ENCODE peak calls at places on chromosomes 7 and 10, in six cellular contexts. One of them, this sample, is unnamed.

GRCh38 chr7:95396136-95397032 is at the start of gene PON3:
- DNase-seq in tibial artery: no peak
- DNase-seq in right cardiac atrium: peak
- DNase-seq in kidney: no peak
- DNase-seq in CD8-positive, alpha-beta memory T cell: peak
- DNase-seq in heart right ventricle: peak
- DNase-seq in this sample: peak

GRCh38 chr7:79420464-79420863 is 33.0 kb downstream of the MAGI2 start:
- DNase-seq in kidney: no peak
- DNase-seq in CD8-positive, alpha-beta memory T cell: no peak
- DNase-seq in right cardiac atrium: no peak
- DNase-seq in tibial artery: no peak
- DNase-seq in heart right ventricle: no peak
- DNase-seq in this sample: no peak

GRCh38 chr7:100892364-100893317 is 3.0 kb downstream of the ACHE start:
- DNase-seq in right cardiac atrium: peak
- DNase-seq in tibial artery: no peak
- DNase-seq in kidney: peak
- DNase-seq in heart right ventricle: no peak
- DNase-seq in CD8-positive, alpha-beta memory T cell: no peak
- DNase-seq in this sample: no peak

GRCh38 chr7:1845536-1846311 is 175.6 kb downstream of the ELFN1 start:
- DNase-seq in CD8-positive, alpha-beta memory T cell: no peak
- DNase-seq in right cardiac atrium: peak
- DNase-seq in tibial artery: no peak
- DNase-seq in heart right ventricle: no peak
- DNase-seq in kidney: peak
- DNase-seq in this sample: peak

GRCh38 chr10:74778436-74779094 is 47.8 kb upstream of the KAT6B start:
- DNase-seq in tibial artery: no peak
- DNase-seq in kidney: no peak
- DNase-seq in right cardiac atrium: no peak
- DNase-seq in heart right ventricle: no peak
- DNase-seq in CD8-positive, alpha-beta memory T cell: no peak
- DNase-seq in this sample: no peak

GRCh38 chr7:95304990-95305389 is 19.3 kb downstream of the PON1 start:
- DNase-seq in tibial artery: no peak
- DNase-seq in kidney: no peak
- DNase-seq in heart right ventricle: no peak
- DNase-seq in right cardiac atrium: no peak
- DNase-seq in CD8-positive, alpha-beta memory T cell: no peak
- DNase-seq in this sample: no peak

GRCh38 chr10:49331431-49331830 is 32.5 kb downstream of the C10orf71 start:
- DNase-seq in CD8-positive, alpha-beta memory T cell: no peak
- DNase-seq in kidney: no peak
- DNase-seq in tibial artery: no peak
- DNase-seq in heart right ventricle: no peak
- DNase-seq in right cardiac atrium: no peak
- DNase-seq in this sample: no peak

GRCh38 chr10:22712959-22713852 is 1.2 kb downstream of the PIP4K2A start:
- DNase-seq in CD8-positive, alpha-beta memory T cell: peak
- DNase-seq in heart right ventricle: no peak
- DNase-seq in kidney: peak
- DNase-seq in tibial artery: no peak
- DNase-seq in right cardiac atrium: peak
- DNase-seq in this sample: peak

GRCh38 chr7:5564894-5565293 is 141.3 kb upstream of the TNRC18 start:
- DNase-seq in kidney: no peak
- DNase-seq in right cardiac atrium: no peak
- DNase-seq in tibial artery: no peak
- DNase-seq in heart right ventricle: no peak
- DNase-seq in CD8-positive, alpha-beta memory T cell: no peak
- DNase-seq in this sample: no peak

GRCh38 chr7:129202058-129202777 is 13.8 kb downstream of the SMO start:
- DNase-seq in CD8-positive, alpha-beta memory T cell: no peak
- DNase-seq in kidney: no peak
- DNase-seq in tibial artery: peak
- DNase-seq in heart right ventricle: no peak
- DNase-seq in right cardiac atrium: no peak
- DNase-seq in this sample: no peak

GRCh38 chr10:79239275-79239779 is 107.9 kb upstream of the PPIF start:
- DNase-seq in CD8-positive, alpha-beta memory T cell: no peak
- DNase-seq in tibial artery: peak
- DNase-seq in right cardiac atrium: no peak
- DNase-seq in heart right ventricle: no peak
- DNase-seq in kidney: peak
- DNase-seq in this sample: peak

This sample was measured in upper lobe of right lung.